ENCODE peak calls at places on chromosomes 3 and 15, in four cellular contexts. One of them, this sample, is unnamed.

GRCh38 chr3:138800248-138800647 is 34.5 kb downstream of the PIK3CB start:
- DNase-seq in stimulated activated CD4-positive, alpha-beta T cell treated with anti-CD3 and anti-CD28 coated beads, Interleukin-1b, Interleukin-23, amount 100 ng/mL, for 24 hours: no peak
- DNase-seq in NCI-H2081 treated with DMSO at 0.1 percent for 48 hours: no peak
- DNase-seq in stimulated activated CD8-positive, alpha-beta memory T cell treated with anti-CD3 and anti-CD28 coated beads, Interleukin-15, amount 100 ng/mL, for 24 hours: no peak
- DNase-seq in this sample: no peak

GRCh38 chr3:116423945-116424344 is 21.3 kb downstream of the LSAMP start:
- DNase-seq in stimulated activated CD8-positive, alpha-beta memory T cell treated with anti-CD3 and anti-CD28 coated beads, Interleukin-15, amount 100 ng/mL, for 24 hours: no peak
- DNase-seq in NCI-H2081 treated with DMSO at 0.1 percent for 48 hours: no peak
- DNase-seq in stimulated activated CD4-positive, alpha-beta T cell treated with anti-CD3 and anti-CD28 coated beads, Interleukin-1b, Interleukin-23, amount 100 ng/mL, for 24 hours: no peak
- DNase-seq in this sample: no peak

GRCh38 chr15:81133782-81134461 is at the start of gene CFAP161:
- DNase-seq in stimulated activated CD4-positive, alpha-beta T cell treated with anti-CD3 and anti-CD28 coated beads, Interleukin-1b, Interleukin-23, amount 100 ng/mL, for 24 hours: peak; percentile 14
- DNase-seq in NCI-H2081 treated with DMSO at 0.1 percent for 48 hours: peak; percentile 41
- DNase-seq in stimulated activated CD8-positive, alpha-beta memory T cell treated with anti-CD3 and anti-CD28 coated beads, Interleukin-15, amount 100 ng/mL, for 24 hours: no peak
- DNase-seq in this sample: peak; percentile 56

GRCh38 chr3:114319453-114319852 is 25.6 kb downstream of the TIGIT start:
- DNase-seq in NCI-H2081 treated with DMSO at 0.1 percent for 48 hours: no peak
- DNase-seq in stimulated activated CD4-positive, alpha-beta T cell treated with anti-CD3 and anti-CD28 coated beads, Interleukin-1b, Interleukin-23, amount 100 ng/mL, for 24 hours: no peak
- DNase-seq in stimulated activated CD8-positive, alpha-beta memory T cell treated with anti-CD3 and anti-CD28 coated beads, Interleukin-15, amount 100 ng/mL, for 24 hours: no peak
- DNase-seq in this sample: peak; percentile 52

GRCh38 chr3:182626484-182627467 is 166.5 kb upstream of the ATP11B start:
- DNase-seq in NCI-H2081 treated with DMSO at 0.1 percent for 48 hours: no peak
- DNase-seq in stimulated activated CD8-positive, alpha-beta memory T cell treated with anti-CD3 and anti-CD28 coated beads, Interleukin-15, amount 100 ng/mL, for 24 hours: no peak
- DNase-seq in stimulated activated CD4-positive, alpha-beta T cell treated with anti-CD3 and anti-CD28 coated beads, Interleukin-1b, Interleukin-23, amount 100 ng/mL, for 24 hours: no peak
- DNase-seq in this sample: no peak

GRCh38 chr15:31455499-31455898 is 128.9 kb downstream of the KLF13 start:
- DNase-seq in NCI-H2081 treated with DMSO at 0.1 percent for 48 hours: no peak
- DNase-seq in stimulated activated CD8-positive, alpha-beta memory T cell treated with anti-CD3 and anti-CD28 coated beads, Interleukin-15, amount 100 ng/mL, for 24 hours: no peak
- DNase-seq in stimulated activated CD4-positive, alpha-beta T cell treated with anti-CD3 and anti-CD28 coated beads, Interleukin-1b, Interleukin-23, amount 100 ng/mL, for 24 hours: no peak
- DNase-seq in this sample: peak; percentile 23

GRCh38 chr3:130946876-130947275 is 53.0 kb downstream of the ATP2C1 start:
- DNase-seq in stimulated activated CD4-positive, alpha-beta T cell treated with anti-CD3 and anti-CD28 coated beads, Interleukin-1b, Interleukin-23, amount 100 ng/mL, for 24 hours: no peak
- DNase-seq in NCI-H2081 treated with DMSO at 0.1 percent for 48 hours: no peak
- DNase-seq in stimulated activated CD8-positive, alpha-beta memory T cell treated with anti-CD3 and anti-CD28 coated beads, Interleukin-15, amount 100 ng/mL, for 24 hours: no peak
- DNase-seq in this sample: no peak

GRCh38 chr3:173411288-173412064 is 13.9 kb downstream of the NLGN1 start:
- DNase-seq in stimulated activated CD8-positive, alpha-beta memory T cell treated with anti-CD3 and anti-CD28 coated beads, Interleukin-15, amount 100 ng/mL, for 24 hours: no peak
- DNase-seq in NCI-H2081 treated with DMSO at 0.1 percent for 48 hours: peak; percentile 23
- DNase-seq in stimulated activated CD4-positive, alpha-beta T cell treated with anti-CD3 and anti-CD28 coated beads, Interleukin-1b, Interleukin-23, amount 100 ng/mL, for 24 hours: no peak
- DNase-seq in this sample: peak; percentile 53

GRCh38 chr3:156304406-156304805 is 184.0 kb downstream of the KCNAB1 start:
- DNase-seq in NCI-H2081 treated with DMSO at 0.1 percent for 48 hours: no peak
- DNase-seq in stimulated activated CD8-positive, alpha-beta memory T cell treated with anti-CD3 and anti-CD28 coated beads, Interleukin-15, amount 100 ng/mL, for 24 hours: no peak
- DNase-seq in stimulated activated CD4-positive, alpha-beta T cell treated with anti-CD3 and anti-CD28 coated beads, Interleukin-1b, Interleukin-23, amount 100 ng/mL, for 24 hours: no peak
- DNase-seq in this sample: peak; percentile 76